ENCODE peak calls at places on chromosomes 5 and 9, in five cellular contexts. U, K, C, Z and I are unnamed samples. For H3K27me3, the result is how much of the 10 kb centered on the place peaks cover.

GRCh38 chr5:125575561-125576504 is 829.4 kb upstream of the ZNF608 start:
- DNase-seq in U (no peak), K (no peak), C (no peak), Z (no peak), I (peak)

GRCh38 chr9:36187414-36187813 is 3.3 kb upstream of the CLTA start:
- DNase-seq in U (no peak), K (no peak), C (no peak), Z (no peak), I (no peak)

GRCh38 chr5:95822038-95822407 is 503 bp downstream of the GLRX start:
- DNase-seq in U (peak), K (peak), C (no peak), Z (peak), I (peak)

GRCh38 chr5:151005187-151005974 is 15.0 kb upstream of the GPX3 start:
- DNase-seq in U (peak), K (no peak), C (peak), Z (no peak), I (peak)

GRCh38 chr9:8301296-8301695 is 501.7 kb upstream of the DMAC1 start:
- DNase-seq in U (no peak), K (no peak), C (no peak), Z (no peak), I (no peak)

GRCh38 chr5:76791461-76791860 is 27.4 kb upstream of the F2RL1 start:
- DNase-seq in U (no peak), K (no peak), C (no peak), Z (no peak), I (no peak)

GRCh38 chr9:113501129-113501686 is 37.7 kb downstream of the RGS3 start:
- DNase-seq in U (no peak), K (no peak), C (no peak), Z (no peak), I (no peak)

GRCh38 chr5:133336121-133336968 is 276.0 kb downstream of the FSTL4 start:
- DNase-seq in U (no peak), K (peak), C (no peak), Z (no peak), I (peak)

GRCh38 chr9:89923961-89924504 is 319.2 kb downstream of the GADD45G start:
- DNase-seq in U (no peak), K (no peak), C (peak), Z (no peak), I (no peak)

GRCh38 chr5:93151121-93151520 is 429.9 kb downstream of the NR2F1-AS1 start:
- DNase-seq in U (no peak), K (no peak), C (no peak), Z (no peak), I (no peak)

GRCh38 chr9:105355810-105356209 is 92.0 kb upstream of the FSD1L start:
- DNase-seq in U (no peak), K (no peak), C (no peak), Z (no peak), I (peak)

GRCh38 chr5:139140631-139141071 is 57.5 kb downstream of the SIL1 start:
- DNase-seq in U (no peak), K (no peak), C (no peak), Z (no peak), I (no peak)

GRCh38 chr5:150608991-150609390 is 31.5 kb upstream of the SYNPO start:
- DNase-seq in U (no peak), K (no peak), C (no peak), Z (no peak), I (no peak)

GRCh38 chr5:121273818-121274433 is 577.8 kb upstream of the FTMT start:
- DNase-seq in U (no peak), K (no peak), C (no peak), Z (no peak), I (no peak)

GRCh38 chr9:105359899-105360298 is 87.9 kb upstream of the FSD1L start:
- DNase-seq in U (no peak), K (no peak), C (no peak), Z (no peak), I (no peak)

GRCh38 chr5:113250341-113250953 is 184.3 kb downstream of the TSSK1B start:
- DNase-seq in U (peak), K (no peak), C (peak), Z (no peak), I (peak)

GRCh38 chr5:68279960-68280359 is 64.4 kb downstream of the PIK3R1 start:
- DNase-seq in U (no peak), K (no peak), C (no peak), Z (no peak), I (no peak)

GRCh38 chr5:30103056-30104020 is 1090.1 kb upstream of the CDH6 start:
- DNase-seq in U (no peak), K (no peak), C (no peak), Z (no peak), I (no peak)

GRCh38 chr9:79384506-79384905 is 187.3 kb upstream of the TLE4 start:
- DNase-seq in U (no peak), K (no peak), C (no peak), Z (no peak), I (no peak)

GRCh38 chr9:84898188-84898587 is 228.7 kb downstream of the NTRK2 start:
- DNase-seq in U (no peak), K (no peak), C (no peak), Z (no peak), I (no peak)

GRCh38 chr9:96498796-96499195 is 48.8 kb downstream of the HABP4 start:
- DNase-seq in U (no peak), K (no peak), C (no peak), Z (no peak), I (no peak)

DNA sequence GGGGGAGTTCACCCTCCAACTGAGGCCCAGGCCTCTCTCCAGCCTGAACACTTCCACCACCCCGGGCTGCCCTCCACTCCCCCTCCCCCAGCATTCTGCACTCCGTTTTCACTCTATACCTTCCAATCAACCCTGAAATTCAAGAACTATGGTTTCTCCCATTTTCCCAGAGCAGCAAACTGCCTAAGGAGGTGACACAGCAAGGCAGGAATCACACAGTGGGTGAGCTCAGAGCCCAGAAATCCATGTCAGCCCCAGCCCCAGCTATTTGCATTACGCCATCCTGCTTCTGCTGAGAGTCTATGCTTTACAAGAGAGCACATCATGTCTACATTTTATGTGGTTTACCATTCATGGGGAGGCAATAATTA is 12.0 kb downstream of the MSX2 start:
- DNase-seq in U (no peak), K (no peak), C (no peak), Z (no peak), I (no peak)
- H3K27me3 ChIP-seq in U (half or more), K (half or more), C (under half), Z (under half), I (half or more)

GRCh38 chr9:128421474-128422010 is 885 bp downstream of the CERCAM start:
- DNase-seq in U (peak), K (no peak), C (no peak), Z (no peak), I (no peak)

GRCh38 chr9:128420651-128421473 is at the start of gene CERCAM:
- DNase-seq in U (peak), K (peak), C (no peak), Z (no peak), I (peak)

GRCh38 chr9:128420060-128420650 is 502 bp upstream of the CERCAM start:
- DNase-seq in U (peak), K (peak), C (peak), Z (no peak), I (peak)

GRCh38 chr9:128424268-128424780 is 3.7 kb downstream of the CERCAM start:
- DNase-seq in U (no peak), K (no peak), C (no peak), Z (no peak), I (no peak)

GRCh38 chr9:128422783-128423150 is 2.1 kb downstream of the CERCAM start:
- DNase-seq in U (no peak), K (no peak), C (no peak), Z (no peak), I (no peak)
- H3K27me3 ChIP-seq in U (under half), K (under half), C (under half), Z (under half), I (under half)

GRCh38 chr9:134431626-134432025 is 105.4 kb downstream of the RXRA start:
- DNase-seq in U (no peak), K (no peak), C (no peak), Z (no peak), I (no peak)
- H3K27me3 ChIP-seq in U (under half), K (under half), C (under half), Z (under half), I (under half)

GRCh38 chr9:133569891-133570651 is 35.6 kb downstream of the ADAMTSL2 start:
- DNase-seq in U (no peak), K (peak), C (no peak), Z (no peak), I (no peak)
- H3K27me3 ChIP-seq in U (under half), K (under half), C (under half), Z (under half), I (under half)

GRCh38 chr5:174829511-174829864 is 105.1 kb downstream of the MSX2 start:
- DNase-seq in U (no peak), K (no peak), C (no peak), Z (no peak), I (no peak)

GRCh38 chr5:174828786-174829510 is 104.6 kb downstream of the MSX2 start:
- DNase-seq in U (no peak), K (no peak), C (no peak), Z (no peak), I (no peak)

GRCh38 chr5:174831985-174832384 is 107.6 kb downstream of the MSX2 start:
- DNase-seq in U (no peak), K (no peak), C (no peak), Z (no peak), I (no peak)

GRCh38 chr5:174825587-174825986 is 101.2 kb downstream of the MSX2 start:
- DNase-seq in U (no peak), K (no peak), C (no peak), Z (no peak), I (no peak)

DNA sequence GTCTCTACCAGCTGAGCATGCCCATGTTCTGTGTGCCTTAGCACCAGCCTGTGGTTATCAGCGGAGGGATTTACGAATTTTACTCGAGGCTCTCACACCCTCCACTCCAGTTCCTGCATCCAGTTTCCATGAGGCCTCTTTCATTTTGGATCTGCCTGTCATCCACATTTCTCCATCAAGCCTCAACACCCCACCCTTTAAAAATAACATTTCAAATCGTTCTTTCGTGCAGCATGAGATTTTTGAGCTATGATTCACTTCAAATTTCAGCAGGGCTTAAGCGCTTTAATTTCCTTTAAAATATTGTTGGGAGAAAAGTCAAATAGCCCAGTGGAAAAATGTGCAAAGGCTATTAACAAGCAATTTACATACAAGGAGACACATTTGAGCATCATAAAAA is 103.1 kb downstream of the MSX2 start:
- DNase-seq in U (no peak), K (no peak), C (no peak), Z (no peak), I (no peak)
- H3K27me3 ChIP-seq in U (under half), K (under half), C (under half), Z (under half), I (under half)